ENCODE peak calls at places on chromosomes 2 and 18, in seven cellular contexts. One of them, this sample, is unnamed.

GRCh38 chr2:18829331-18829902 is 240.0 kb upstream of the NT5C1B start:
- DNase-seq in BE2C: no peak
- DNase-seq in tibial nerve: no peak
- DNase-seq in fibroblast of lung: peak
- DNase-seq in astrocyte of the spinal cord: peak
- DNase-seq in lower lobe of right lung: no peak
- DNase-seq in body of pancreas: no peak
- DNase-seq in this sample: peak

GRCh38 chr2:61978522-61978921 is 73.0 kb downstream of the COMMD1 start:
- DNase-seq in BE2C: no peak
- DNase-seq in lower lobe of right lung: no peak
- DNase-seq in tibial nerve: peak
- DNase-seq in astrocyte of the spinal cord: no peak
- DNase-seq in fibroblast of lung: no peak
- DNase-seq in body of pancreas: peak
- DNase-seq in this sample: peak

GRCh38 chr2:46983065-46983801 is 67.6 kb upstream of the MCFD2 start:
- DNase-seq in BE2C: no peak
- DNase-seq in body of pancreas: peak
- DNase-seq in astrocyte of the spinal cord: peak
- DNase-seq in tibial nerve: no peak
- DNase-seq in lower lobe of right lung: peak
- DNase-seq in fibroblast of lung: peak
- DNase-seq in this sample: peak

GRCh38 chr2:202101049-202101579 is 28.1 kb downstream of the KIAA2012 start:
- DNase-seq in tibial nerve: no peak
- DNase-seq in fibroblast of lung: no peak
- DNase-seq in BE2C: no peak
- DNase-seq in body of pancreas: no peak
- DNase-seq in lower lobe of right lung: no peak
- DNase-seq in astrocyte of the spinal cord: no peak
- DNase-seq in this sample: no peak

GRCh38 chr2:861655-862355 is 88.8 kb upstream of the SNTG2 start:
- DNase-seq in BE2C: no peak
- DNase-seq in astrocyte of the spinal cord: no peak
- DNase-seq in body of pancreas: no peak
- DNase-seq in lower lobe of right lung: no peak
- DNase-seq in tibial nerve: no peak
- DNase-seq in fibroblast of lung: no peak
- DNase-seq in this sample: no peak

GRCh38 chr2:156562136-156562535 is 126.0 kb downstream of the GPD2 start:
- DNase-seq in body of pancreas: no peak
- DNase-seq in tibial nerve: no peak
- DNase-seq in fibroblast of lung: no peak
- DNase-seq in astrocyte of the spinal cord: no peak
- DNase-seq in lower lobe of right lung: no peak
- DNase-seq in BE2C: no peak
- DNase-seq in this sample: no peak

GRCh38 chr2:230877131-230877736 is 12.5 kb downstream of the ITM2C start:
- DNase-seq in astrocyte of the spinal cord: no peak
- DNase-seq in lower lobe of right lung: no peak
- DNase-seq in body of pancreas: no peak
- DNase-seq in tibial nerve: no peak
- DNase-seq in BE2C: no peak
- DNase-seq in fibroblast of lung: no peak
- DNase-seq in this sample: no peak

GRCh38 chr2:45177870-45178269 is 168.6 kb upstream of the SIX2 start:
- DNase-seq in tibial nerve: no peak
- DNase-seq in BE2C: no peak
- DNase-seq in lower lobe of right lung: no peak
- DNase-seq in body of pancreas: no peak
- DNase-seq in fibroblast of lung: peak
- DNase-seq in astrocyte of the spinal cord: peak
- DNase-seq in this sample: peak

GRCh38 chr2:82027901-82028570 is 1723.5 kb upstream of the LRRTM1 start:
- DNase-seq in astrocyte of the spinal cord: no peak
- DNase-seq in BE2C: no peak
- DNase-seq in tibial nerve: no peak
- DNase-seq in lower lobe of right lung: no peak
- DNase-seq in body of pancreas: no peak
- DNase-seq in fibroblast of lung: no peak
- DNase-seq in this sample: no peak

GRCh38 chr2:45814951-45815621 is 163.6 kb downstream of the PRKCE start:
- DNase-seq in BE2C: no peak
- DNase-seq in body of pancreas: no peak
- DNase-seq in tibial nerve: no peak
- DNase-seq in astrocyte of the spinal cord: no peak
- DNase-seq in fibroblast of lung: no peak
- DNase-seq in lower lobe of right lung: no peak
- DNase-seq in this sample: no peak

GRCh38 chr2:44171018-44171417 is 2.3 kb downstream of the PPM1B start:
- DNase-seq in tibial nerve: no peak
- DNase-seq in fibroblast of lung: peak
- DNase-seq in astrocyte of the spinal cord: peak
- DNase-seq in body of pancreas: no peak
- DNase-seq in lower lobe of right lung: no peak
- DNase-seq in BE2C: no peak
- DNase-seq in this sample: peak

GRCh38 chr2:86241611-86242010 is 42.4 kb downstream of the MRPL35 start:
- DNase-seq in astrocyte of the spinal cord: no peak
- DNase-seq in BE2C: no peak
- DNase-seq in fibroblast of lung: no peak
- DNase-seq in body of pancreas: no peak
- DNase-seq in tibial nerve: no peak
- DNase-seq in lower lobe of right lung: no peak
- DNase-seq in this sample: no peak

GRCh38 chr2:47072728-47073191 is 82.3 kb downstream of the STPG4 start:
- DNase-seq in BE2C: peak
- DNase-seq in tibial nerve: peak
- DNase-seq in astrocyte of the spinal cord: no peak
- DNase-seq in lower lobe of right lung: peak
- DNase-seq in fibroblast of lung: no peak
- DNase-seq in body of pancreas: no peak
- DNase-seq in this sample: no peak

GRCh38 chr2:233820766-233821105 is 33.6 kb downstream of the HJURP start:
- DNase-seq in astrocyte of the spinal cord: no peak
- DNase-seq in lower lobe of right lung: no peak
- DNase-seq in tibial nerve: no peak
- DNase-seq in fibroblast of lung: no peak
- DNase-seq in body of pancreas: no peak
- DNase-seq in BE2C: no peak
- DNase-seq in this sample: no peak

GRCh38 chr2:240928476-240929363 is 22.6 kb downstream of the CROCC2 start:
- DNase-seq in body of pancreas: no peak
- DNase-seq in tibial nerve: peak
- DNase-seq in lower lobe of right lung: no peak
- DNase-seq in BE2C: no peak
- DNase-seq in fibroblast of lung: no peak
- DNase-seq in astrocyte of the spinal cord: no peak
- DNase-seq in this sample: no peak

GRCh38 chr2:161796192-161796591 is 172.0 kb downstream of the SLC4A10 start:
- DNase-seq in fibroblast of lung: peak
- DNase-seq in BE2C: no peak
- DNase-seq in astrocyte of the spinal cord: no peak
- DNase-seq in tibial nerve: peak
- DNase-seq in lower lobe of right lung: peak
- DNase-seq in body of pancreas: peak
- DNase-seq in this sample: peak

GRCh38 chr2:88638743-88639142 is 11.5 kb upstream of the EIF2AK3 start:
- DNase-seq in lower lobe of right lung: no peak
- DNase-seq in astrocyte of the spinal cord: no peak
- DNase-seq in BE2C: no peak
- DNase-seq in body of pancreas: no peak
- DNase-seq in fibroblast of lung: no peak
- DNase-seq in tibial nerve: no peak
- DNase-seq in this sample: no peak

DNA sequence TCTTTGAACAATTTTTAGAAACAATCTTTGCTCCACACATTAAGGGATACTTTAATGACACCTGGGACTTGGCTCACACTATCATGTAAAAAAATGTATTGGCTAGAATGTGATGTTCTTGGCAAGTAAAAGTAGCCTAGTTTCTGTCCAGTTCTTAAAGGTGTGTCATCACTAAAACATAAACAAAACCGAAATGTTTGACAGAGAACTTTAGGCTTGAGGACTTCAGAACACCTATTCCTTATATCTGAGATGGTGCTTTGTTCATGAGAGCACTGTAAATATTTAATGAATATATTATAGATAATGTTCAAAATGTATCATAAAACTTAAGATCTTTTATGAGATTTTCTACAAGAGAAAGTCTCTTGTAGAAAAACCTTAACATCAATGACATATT is 19.8 kb upstream of the HNRNPA3 start:
- DNase-seq in tibial nerve: no peak
- DNase-seq in astrocyte of the spinal cord: no peak
- DNase-seq in BE2C: no peak
- DNase-seq in body of pancreas: no peak
- DNase-seq in lower lobe of right lung: no peak
- DNase-seq in fibroblast of lung: no peak
- DNase-seq in this sample: no peak
- H3K4me3 ChIP-seq in tibial nerve: no peak
- H3K4me3 ChIP-seq in astrocyte of the spinal cord: no peak
- H3K4me3 ChIP-seq in BE2C: no peak
- H3K4me3 ChIP-seq in body of pancreas: no peak
- H3K4me3 ChIP-seq in lower lobe of right lung: no peak
- H3K4me3 ChIP-seq in fibroblast of lung: no peak
- H3K4me3 ChIP-seq in this sample: no peak

GRCh38 chr18:43559507-43559906 is 282.2 kb upstream of the SYT4 start:
- DNase-seq in lower lobe of right lung: no peak
- DNase-seq in body of pancreas: peak
- DNase-seq in fibroblast of lung: no peak
- DNase-seq in tibial nerve: no peak
- DNase-seq in BE2C: no peak
- DNase-seq in astrocyte of the spinal cord: no peak
- DNase-seq in this sample: no peak

GRCh38 chr18:43563780-43564179 is 286.5 kb upstream of the SYT4 start:
- DNase-seq in body of pancreas: peak
- DNase-seq in BE2C: peak
- DNase-seq in lower lobe of right lung: no peak
- DNase-seq in astrocyte of the spinal cord: peak
- DNase-seq in tibial nerve: no peak
- DNase-seq in fibroblast of lung: peak
- DNase-seq in this sample: peak
- TF ChIP-seq CTCF in body of pancreas: peak
- TF ChIP-seq CTCF in BE2C: peak
- TF ChIP-seq CTCF in lower lobe of right lung: peak
- TF ChIP-seq CTCF in astrocyte of the spinal cord: peak
- TF ChIP-seq CTCF in tibial nerve: no peak
- TF ChIP-seq CTCF in fibroblast of lung: peak
- TF ChIP-seq CTCF in this sample: peak

GRCh38 chr18:48055351-48055750 is 124.9 kb upstream of the SMAD2 start:
- DNase-seq in body of pancreas: no peak
- DNase-seq in fibroblast of lung: no peak
- DNase-seq in tibial nerve: no peak
- DNase-seq in BE2C: no peak
- DNase-seq in astrocyte of the spinal cord: no peak
- DNase-seq in lower lobe of right lung: no peak
- DNase-seq in this sample: no peak
- H3K4me3 ChIP-seq in body of pancreas: no peak
- H3K4me3 ChIP-seq in fibroblast of lung: no peak
- H3K4me3 ChIP-seq in tibial nerve: no peak
- H3K4me3 ChIP-seq in BE2C: no peak
- H3K4me3 ChIP-seq in astrocyte of the spinal cord: no peak
- H3K4me3 ChIP-seq in lower lobe of right lung: no peak
- H3K4me3 ChIP-seq in this sample: no peak

DNA sequence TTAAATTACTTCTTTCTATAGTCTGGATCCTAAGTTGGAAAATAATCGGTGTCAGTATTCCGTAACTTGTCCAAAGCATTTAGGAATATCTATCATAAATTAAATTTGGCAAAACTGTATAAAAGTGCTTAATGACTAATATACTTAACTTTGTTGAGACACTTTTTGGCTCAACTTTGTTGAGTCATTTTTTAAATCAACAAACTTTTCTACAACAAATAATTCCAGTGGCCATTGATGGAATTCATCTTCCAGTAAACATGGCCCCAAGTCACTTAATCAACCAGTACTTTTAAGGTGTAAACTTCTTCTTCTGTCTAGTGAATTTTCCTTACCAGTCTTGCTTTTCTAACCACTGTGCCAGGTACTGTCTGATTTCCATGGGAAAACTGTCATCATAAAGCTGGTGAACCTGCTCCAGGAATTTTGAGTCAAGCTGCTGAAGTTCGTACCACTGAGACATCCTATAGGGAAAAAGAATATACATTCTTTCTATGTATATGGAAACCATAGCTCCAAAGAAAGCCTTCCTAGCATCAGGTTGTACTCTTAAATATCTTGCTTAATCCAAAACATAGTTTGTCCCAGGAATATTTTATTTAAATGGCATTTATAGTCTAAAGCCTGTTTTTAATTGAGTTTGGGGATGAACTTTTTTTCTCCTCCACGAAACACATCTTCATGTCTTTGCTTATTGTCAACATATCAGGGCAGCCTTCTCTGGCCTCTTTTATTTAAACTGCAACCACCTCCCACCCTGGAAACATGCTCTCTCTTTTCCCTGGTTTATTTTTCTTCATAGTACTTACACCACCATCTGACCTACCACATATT is 4.2 kb downstream of the STAT1 start:
- DNase-seq in BE2C: no peak
- DNase-seq in lower lobe of right lung: no peak
- DNase-seq in astrocyte of the spinal cord: no peak
- DNase-seq in fibroblast of lung: peak
- DNase-seq in body of pancreas: no peak
- DNase-seq in tibial nerve: no peak
- DNase-seq in this sample: peak
- TF ChIP-seq CTCF in BE2C: no peak
- TF ChIP-seq CTCF in lower lobe of right lung: no peak
- TF ChIP-seq CTCF in astrocyte of the spinal cord: no peak
- TF ChIP-seq CTCF in fibroblast of lung: no peak
- TF ChIP-seq CTCF in body of pancreas: no peak
- TF ChIP-seq CTCF in tibial nerve: no peak
- TF ChIP-seq CTCF in this sample: no peak

DNA sequence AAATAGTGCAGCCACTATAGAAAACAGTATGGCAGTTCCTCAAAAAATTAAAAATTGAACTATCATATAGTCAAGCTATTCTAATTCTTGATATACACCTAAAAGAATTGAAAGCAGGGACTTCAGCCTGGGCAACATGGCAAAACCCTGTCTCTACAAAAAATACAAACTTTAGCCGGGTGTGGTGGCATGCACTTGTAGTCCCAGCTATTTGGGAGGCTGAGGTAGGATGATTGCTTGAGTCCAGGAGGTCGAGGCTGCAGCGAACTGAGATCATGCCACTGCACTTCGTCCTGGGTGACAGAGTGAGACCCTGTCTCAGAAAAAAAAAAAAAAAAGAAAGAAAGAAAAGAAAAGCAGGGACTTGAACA is 279.5 kb upstream of the STON1 start:
- DNase-seq in BE2C: no peak
- DNase-seq in fibroblast of lung: no peak
- DNase-seq in body of pancreas: no peak
- DNase-seq in tibial nerve: no peak
- DNase-seq in lower lobe of right lung: no peak
- DNase-seq in astrocyte of the spinal cord: no peak
- DNase-seq in this sample: no peak
- H3K4me3 ChIP-seq in BE2C: no peak
- H3K4me3 ChIP-seq in fibroblast of lung: no peak
- H3K4me3 ChIP-seq in body of pancreas: no peak
- H3K4me3 ChIP-seq in tibial nerve: no peak
- H3K4me3 ChIP-seq in lower lobe of right lung: no peak
- H3K4me3 ChIP-seq in astrocyte of the spinal cord: no peak
- H3K4me3 ChIP-seq in this sample: no peak

This sample was measured in fibroblast of villous mesenchyme.